ENCODE peak calls at places on chromosomes 6 and 20, in seven cellular contexts. P is CD8-positive, alpha-beta T cell; Z is stimulated activated CD8-positive, alpha-beta memory T cell treated with anti-CD3 and anti-CD28 coated beads, Interleukin-2, amount 100 ng/mL, for 1 hour; H is bronchial epithelial cell; S is lower lobe of right lung; T is fibroblast of the aortic adventitia; B is DMS53. X is an unnamed sample.
A peak's percentile ranks its signal among the peaks of the same experiment; 100 is the strongest.

GRCh38 chr6:118876814-118877213 is 17.1 kb upstream of the ASF1A start:
- DNase-seq in P (no peak), Z (no peak), H (no peak), S (no peak), T (peak; percentile 70), B (no peak), X (no peak)

GRCh38 chr20:5863040-5863811 is 87.1 kb downstream of the TRMT6 start:
- DNase-seq in P (no peak), Z (no peak), H (peak; percentile 87), S (no peak), T (peak; percentile 66), B (no peak), X (peak; percentile 15)

GRCh38 chr6:453152-453551 is 61.6 kb downstream of the IRF4 start:
- DNase-seq in P (no peak), Z (no peak), H (no peak), S (no peak), T (peak; percentile 62), B (no peak), X (peak; percentile 28)

GRCh38 chr6:124683507-124683906 is 278.7 kb upstream of the RNF217 start:
- DNase-seq in P (no peak), Z (no peak), H (no peak), S (no peak), T (no peak), B (no peak), X (no peak)

GRCh38 chr20:57179265-57179664 is 87.2 kb downstream of the BMP7 start:
- DNase-seq in P (no peak), Z (no peak), H (peak; percentile 57), S (no peak), T (no peak), B (no peak), X (no peak)

GRCh38 chr6:52573295-52573694 is 3.6 kb downstream of the TRAM2 start:
- DNase-seq in P (no peak), Z (no peak), H (no peak), S (no peak), T (peak; percentile 63), B (no peak), X (no peak)

GRCh38 chr20:50308513-50309279 is 118.1 kb downstream of the CEBPB start:
- DNase-seq in P (no peak), Z (no peak), H (peak; percentile 92), S (peak; percentile 91), T (peak; percentile 99), B (peak; percentile 65), X (peak; percentile 91)

GRCh38 chr6:3566812-3567211 is 110.0 kb upstream of the SLC22A23 start:
- DNase-seq in P (no peak), Z (no peak), H (peak; percentile 19), S (no peak), T (no peak), B (no peak), X (no peak)

GRCh38 chr6:34315780-34316179 is 67.0 kb upstream of the SMIM29 start:
- DNase-seq in P (no peak), Z (no peak), H (no peak), S (no peak), T (no peak), B (no peak), X (no peak)

GRCh38 chr6:46993846-46994245 is 48.3 kb downstream of the ADGRF1 start:
- DNase-seq in P (no peak), Z (no peak), H (peak; percentile 97), S (no peak), T (peak; percentile 85), B (peak; percentile 43), X (no peak)

GRCh38 chr6:7087491-7087979 is 20.2 kb upstream of the RREB1 start:
- DNase-seq in P (peak; percentile 35), Z (no peak), H (no peak), S (no peak), T (no peak), B (no peak), X (no peak)

GRCh38 chr20:371755-372542 is 8.6 kb upstream of the TRIB3 start:
- DNase-seq in P (no peak), Z (no peak), H (peak; percentile 85), S (peak; percentile 92), T (peak; percentile 96), B (peak; percentile 51), X (no peak)

GRCh38 chr6:36127462-36128016 is 2.8 kb upstream of the MAPK13 start:
- DNase-seq in P (no peak), Z (no peak), H (peak; percentile 76), S (peak; percentile 86), T (peak; percentile 82), B (peak; percentile 33), X (no peak)

GRCh38 chr6:137846772-137847313 is 20.2 kb upstream of the TNFAIP3 start:
- DNase-seq in P (no peak), Z (no peak), H (no peak), S (peak; percentile 83), T (no peak), B (no peak), X (peak; percentile 59)

GRCh38 chr6:89970609-89971337 is 76.5 kb downstream of the GJA10 start:
- DNase-seq in P (no peak), Z (no peak), H (peak; percentile 49), S (no peak), T (peak; percentile 69), B (peak; percentile 79), X (no peak)

GRCh38 chr6:70955441-70956190 is 1.2 kb downstream of the B3GAT2 start:
- DNase-seq in P (peak; percentile 82), Z (peak; percentile 71), H (peak; percentile 59), S (peak; percentile 90), T (peak; percentile 56), B (peak; percentile 98), X (peak; percentile 81)

GRCh38 chr6:166007349-166008263 is 160.0 kb downstream of the TBXT start:
- DNase-seq in P (no peak), Z (no peak), H (no peak), S (no peak), T (peak; percentile 81), B (peak; percentile 36), X (peak; percentile 71)

GRCh38 chr6:31958741-31959739 is at the start of the genes NELFE and SKIC2:
- DNase-seq in P (peak; percentile 98), Z (peak; percentile 98), H (peak; percentile 93), S (peak; percentile 99), T (peak; percentile 96), B (peak; percentile 99), X (peak; percentile 98)

X was measured in left ventricle myocardium inferior.